ENCODE peak calls at places on chromosome 16, in eight cellular contexts. B is mesendoderm; K is stomach; J is cardiac septum; O is AG04450; H is activated naive CD4-positive, alpha-beta T cell; C is HFFc6; Z is left lung. Q is an unnamed sample.

GRCh38 chr16:65728172-65728571 is 606.3 kb upstream of the CDH11 start:
- DNase-seq in B (peak), K (no peak), O (no peak), Z (no peak), H (no peak), J (no peak), C (no peak), Q (no peak)

GRCh38 chr16:1345087-1345486 is 6.6 kb downstream of the TSR3 start:
- DNase-seq in C (no peak), B (no peak), J (no peak), K (no peak), H (no peak), O (no peak), Z (no peak), Q (no peak)

GRCh38 chr16:66481943-66482390 is 54.9 kb downstream of the BEAN1 start:
- DNase-seq in O (no peak), C (no peak), H (no peak), J (no peak), K (peak), Z (no peak), B (no peak), Q (no peak)

GRCh38 chr16:49439676-49440075 is 66.1 kb downstream of the C16orf78 start:
- DNase-seq in O (no peak), B (no peak), K (no peak), C (no peak), Z (no peak), J (no peak), H (no peak), Q (no peak)

GRCh38 chr16:4059969-4060368 is 56.3 kb downstream of the ADCY9 start:
- DNase-seq in O (no peak), C (no peak), B (no peak), Z (no peak), J (no peak), K (no peak), H (no peak), Q (no peak)

GRCh38 chr16:69108069-69108904 is 2.8 kb downstream of the HAS3 start:
- DNase-seq in J (no peak), Z (peak), H (no peak), O (no peak), K (no peak), B (peak), C (no peak), Q (no peak)

GRCh38 chr16:16027728-16028310 is 78.4 kb downstream of the ABCC1 start:
- DNase-seq in K (peak), J (no peak), H (no peak), B (no peak), O (no peak), C (no peak), Z (no peak), Q (no peak)

GRCh38 chr16:78256686-78257375 is 157.4 kb downstream of the WWOX start:
- DNase-seq in J (no peak), B (no peak), O (no peak), C (no peak), H (no peak), Z (no peak), K (no peak), Q (no peak)

GRCh38 chr16:24986512-24987303 is 28.5 kb downstream of the ARHGAP17 start:
- DNase-seq in C (peak), B (no peak), O (no peak), J (peak), Z (no peak), K (no peak), H (no peak), Q (no peak)